ENCODE peak calls at places on chromosome 17, in six cellular contexts. A is MG63; I is T-helper 1 cell; O is left lobe of liver; P is stimulated activated CD4-positive, alpha-beta T cell treated with anti-CD3 and anti-CD28 coated beads, Interleukin-1b, Interleukin-23, amount 100 ng/mL, for 48 hours; T is activated naive CD8-positive, alpha-beta T cell treated with anti-CD3 and anti-CD28 coated beads, Interleukin-2, amount 50 U/mL, for 24 hours. N is an unnamed sample.

GRCh38 chr17:31696703-31697325 is 162.2 kb downstream of the COPRS start:
- DNase-seq in A (no peak), I (no peak), O (peak), P (no peak), T (no peak), N (no peak)

GRCh38 chr17:5034651-5035050 is 575 bp downstream of the SLC52A1 start:
- DNase-seq in A (no peak), I (no peak), O (no peak), P (no peak), T (no peak), N (no peak)

GRCh38 chr17:17051791-17052461 is 9.7 kb downstream of the MPRIP start:
- DNase-seq in A (no peak), I (no peak), O (peak), P (no peak), T (no peak), N (no peak)

GRCh38 chr17:28725166-28725659 is 820 bp downstream of the TLCD1 start:
- DNase-seq in A (peak), I (no peak), O (no peak), P (peak), T (no peak), N (no peak)

GRCh38 chr17:59037960-59038359 is 68.7 kb downstream of the TRIM37 start:
- DNase-seq in A (no peak), I (no peak), O (no peak), P (no peak), T (no peak), N (no peak)

GRCh38 chr17:41530062-41531048 is 2.2 kb upstream of the KRT19 start:
- DNase-seq in A (peak), I (no peak), O (no peak), P (no peak), T (no peak), N (no peak)

GRCh38 chr17:5912927-5913565 is 157.1 kb upstream of the WSCD1 start:
- DNase-seq in A (no peak), I (no peak), O (no peak), P (no peak), T (no peak), N (peak)

GRCh38 chr17:50139950-50140885 is 10.3 kb upstream of the SAMD14 start:
- DNase-seq in A (peak), I (peak), O (peak), P (peak), T (peak), N (peak)

GRCh38 chr17:8994319-8994718 is 27.0 kb upstream of the NTN1 start:
- DNase-seq in A (peak), I (peak), O (peak), P (peak), T (peak), N (peak)